ENCODE peak calls at places on chromosome 11, in four cellular contexts. E is CD8-positive, alpha-beta T cell; H is CD4-positive, alpha-beta memory T cell; S is GM23248. Z is an unnamed sample. For H3K4me1, the result is how much of the 10 kb centered on the place peaks cover.

GRCh38 chr11:88552377-88553029 is 215.0 kb upstream of the CTSC start:
- DNase-seq in S (peak), E (peak), H (peak), Z (peak)

GRCh38 chr11:119157088-119157487 is 8.2 kb downstream of the ABCG4 start:
- DNase-seq in S (no peak), E (no peak), H (no peak), Z (no peak)

GRCh38 chr11:33320814-33321330 is 63.7 kb downstream of the HIPK3 start:
- DNase-seq in H (no peak), E (no peak), S (no peak), Z (no peak)

GRCh38 chr11:95229199-95230053 is 1.6 kb downstream of the SESN3 start:
- DNase-seq in S (peak), E (no peak), H (no peak), Z (no peak)

GRCh38 chr11:27249208-27249509 is 113.9 kb downstream of the CCDC34 start:
- DNase-seq in E (no peak), S (no peak), H (no peak), Z (no peak)

GRCh38 chr11:44718612-44719390 is 8.0 kb upstream of the TSPAN18 start:
- DNase-seq in S (no peak), H (no peak), E (no peak), Z (no peak)

GRCh38 chr11:47765086-47765485 is 2.1 kb downstream of the FNBP4 start:
- DNase-seq in S (peak), E (no peak), H (no peak), Z (no peak)

GRCh38 chr11:96167787-96168186 is 175.2 kb downstream of the MAML2 start:
- DNase-seq in H (no peak), S (no peak), E (no peak), Z (no peak)

GRCh38 chr11:13098890-13099289 is 89.8 kb downstream of the RASSF10 start:
- DNase-seq in H (no peak), S (no peak), E (no peak), Z (no peak)

GRCh38 chr11:46198245-46198872 is 77.1 kb upstream of the PHF21A start:
- DNase-seq in S (no peak), E (no peak), H (no peak), Z (no peak)

GRCh38 chr11:68450711-68451110 is 9.8 kb upstream of the PPP6R3 start:
- DNase-seq in H (no peak), E (no peak), S (no peak), Z (no peak)

GRCh38 chr11:119236490-119236889 is 30.4 kb downstream of the CBL start:
- DNase-seq in S (peak), H (no peak), E (no peak), Z (no peak)

DNA sequence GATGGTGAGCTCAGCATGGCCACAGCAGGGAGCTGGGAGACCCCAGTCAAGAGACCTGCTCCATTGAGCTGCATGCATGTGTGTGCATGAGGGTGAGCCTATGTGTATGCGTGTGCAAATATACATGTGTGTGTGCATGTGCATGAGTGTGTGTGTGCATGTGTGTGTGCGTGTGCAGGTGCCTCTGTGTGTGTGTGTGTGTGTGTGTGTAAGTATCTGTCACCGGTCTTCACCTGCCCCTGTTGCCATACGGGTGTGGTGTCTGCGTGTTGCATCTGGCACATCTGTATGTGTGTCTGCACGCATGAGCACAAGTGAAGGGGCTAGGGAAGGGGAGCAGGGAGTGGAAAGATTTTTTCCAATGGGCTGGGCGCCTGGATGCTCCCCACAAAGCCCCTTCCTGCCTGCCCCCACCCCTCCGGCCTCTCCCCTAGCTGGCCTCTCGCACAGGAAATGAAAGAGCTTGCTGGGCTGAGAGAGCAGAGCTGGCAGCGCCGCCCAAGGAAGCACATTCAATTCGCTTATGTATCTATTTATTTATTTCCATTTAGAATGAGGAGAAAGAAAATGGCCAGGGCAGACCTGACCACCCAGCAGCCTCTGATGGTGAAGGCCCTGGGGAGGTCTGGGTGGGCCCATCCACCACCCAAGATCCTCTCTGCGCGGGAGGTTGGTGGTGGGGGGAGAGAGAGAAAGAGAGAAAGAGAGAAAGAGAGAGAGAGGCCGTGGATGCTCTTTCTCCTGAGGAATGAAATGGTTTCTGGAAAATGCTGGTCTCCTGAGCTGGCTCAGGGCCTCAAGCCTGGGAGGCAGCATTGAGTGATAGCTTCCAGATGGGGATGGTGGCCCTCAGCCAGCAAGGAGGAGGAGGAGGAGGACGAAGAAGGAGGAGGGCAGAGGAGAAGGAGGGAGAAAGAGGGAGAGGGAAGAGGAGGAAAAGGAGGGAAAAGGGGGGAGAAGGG is 4.3 kb downstream of the TSPAN32 start:
- DNase-seq in E (peak), S (peak), H (peak), Z (no peak)
- H3K4me3 ChIP-seq in E (peak), S (peak), H (peak), Z (peak)

GRCh38 chr11:126026579-126026978 is 36.1 kb downstream of the CDON start:
- DNase-seq in E (no peak), H (no peak), S (no peak), Z (no peak)

GRCh38 chr11:126032374-126032773 is 30.3 kb downstream of the CDON start:
- DNase-seq in S (no peak), E (no peak), H (no peak), Z (no peak)

GRCh38 chr11:126025822-126026221 is 36.8 kb downstream of the CDON start:
- DNase-seq in E (no peak), H (no peak), S (no peak), Z (no peak)

GRCh38 chr11:126029237-126029636 is 33.4 kb downstream of the CDON start:
- DNase-seq in S (no peak), H (no peak), E (no peak), Z (no peak)

GRCh38 chr11:126029805-126030204 is 32.9 kb downstream of the CDON start:
- DNase-seq in E (no peak), H (no peak), S (no peak), Z (no peak)
- H3K4me1 ChIP-seq in E (under half), H (under half), S (under half), Z (under half)

DNA sequence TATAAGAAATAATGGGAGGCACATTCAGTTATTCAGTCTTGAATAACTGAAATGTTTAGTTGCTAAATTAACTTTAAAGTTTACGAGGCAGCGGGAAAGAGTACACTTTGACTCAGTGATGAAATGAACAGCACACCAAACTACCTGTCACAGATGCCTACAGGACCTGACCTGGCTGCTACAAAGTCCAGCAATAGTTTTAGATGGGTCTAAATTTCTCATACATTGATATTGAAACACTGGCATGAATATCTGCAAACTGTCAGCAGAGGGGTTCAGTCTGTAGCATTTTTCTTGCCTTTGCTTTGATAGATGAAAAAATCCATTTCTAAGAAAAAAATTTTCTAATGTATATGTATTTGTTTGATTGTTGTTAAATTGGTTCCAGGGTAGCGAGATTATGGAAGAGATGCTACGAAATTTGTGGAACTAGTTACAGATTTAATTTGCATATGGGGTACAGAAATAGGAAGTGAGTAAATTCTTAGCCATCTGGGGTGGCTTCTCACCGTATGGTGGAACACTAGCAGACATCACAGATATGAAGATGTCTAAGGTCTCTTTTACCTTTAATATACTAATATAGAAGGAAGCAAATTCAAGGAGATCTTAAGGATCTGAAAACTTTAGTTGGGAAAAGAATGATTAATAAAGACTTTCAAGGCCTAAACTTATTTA is 20.8 kb upstream of the GAB2 start:
- DNase-seq in H (no peak), E (no peak), S (no peak), Z (no peak)
- H3K27ac ChIP-seq in H (no peak), E (no peak), S (no peak), Z (no peak)

DNA sequence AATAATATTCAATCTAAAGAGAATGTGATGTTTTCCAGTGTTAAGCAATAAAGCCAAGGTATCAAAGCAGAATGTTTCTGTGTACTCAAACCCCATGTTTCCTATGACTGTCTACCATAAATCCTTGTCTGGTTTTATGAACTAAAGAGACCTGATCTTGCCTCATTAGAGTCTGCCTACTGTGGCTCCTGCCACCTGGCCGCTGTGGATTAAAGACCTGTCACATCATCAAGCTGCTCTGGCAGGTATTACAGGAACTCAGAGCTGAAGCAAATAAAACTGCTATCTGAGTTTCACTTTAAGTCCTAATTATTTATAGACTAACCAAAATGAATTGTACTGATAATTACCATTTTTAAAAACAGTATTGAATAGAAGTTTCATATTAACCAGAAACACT is 207.8 kb upstream of the CCDC90B start:
- DNase-seq in H (no peak), S (no peak), E (no peak), Z (no peak)
- H3K4me3 ChIP-seq in H (no peak), S (no peak), E (no peak), Z (no peak)

GRCh38 chr11:65446446-65447277 is 24.1 kb downstream of the NEAT1 start:
- DNase-seq in H (no peak), S (peak), E (no peak), Z (no peak)

GRCh38 chr11:65448418-65449196 is 26.0 kb downstream of the NEAT1 start:
- DNase-seq in S (peak), H (peak), E (no peak), Z (peak)

GRCh38 chr11:65445101-65445603 is 22.6 kb downstream of the NEAT1 start:
- DNase-seq in E (no peak), H (no peak), S (peak), Z (no peak)

GRCh38 chr11:65445604-65446445 is 23.2 kb downstream of the NEAT1 start:
- DNase-seq in E (no peak), S (peak), H (no peak), Z (no peak)

GRCh38 chr11:65448074-65448417 is 25.4 kb downstream of the NEAT1 start:
- DNase-seq in H (no peak), S (peak), E (no peak), Z (no peak)
- H3K4me1 ChIP-seq in H (under half), S (under half), E (under half), Z (under half)

GRCh38 chr11:57644748-57645715 is 4.7 kb downstream of the YPEL4 start:
- DNase-seq in H (peak), S (peak), E (peak), Z (peak)

GRCh38 chr11:57646756-57647303 is 2.9 kb downstream of the YPEL4 start:
- DNase-seq in E (no peak), S (no peak), H (no peak), Z (no peak)

GRCh38 chr11:57647368-57647767 is 2.3 kb downstream of the YPEL4 start:
- DNase-seq in E (no peak), H (no peak), S (peak), Z (no peak)

GRCh38 chr11:57646221-57646620 is 3.5 kb downstream of the YPEL4 start:
- DNase-seq in E (no peak), S (no peak), H (no peak), Z (no peak)

GRCh38 chr11:57645716-57646085 is 4.0 kb downstream of the YPEL4 start:
- DNase-seq in H (no peak), E (no peak), S (no peak), Z (no peak)
- H3K27ac ChIP-seq in H (no peak), E (no peak), S (no peak), Z (no peak)

GRCh38 chr11:124738713-124739478 is 846 bp upstream of the NRGN start:
- DNase-seq in S (no peak), E (no peak), H (no peak), Z (no peak)
- H3K4me3 ChIP-seq in S (peak), E (peak), H (no peak), Z (peak)

GRCh38 chr11:78800089-78800690 is 225.5 kb upstream of the NARS2 start:
- DNase-seq in E (no peak), H (no peak), S (peak), Z (no peak)

GRCh38 chr11:78797559-78797958 is 222.9 kb upstream of the NARS2 start:
- DNase-seq in H (no peak), S (no peak), E (no peak), Z (no peak)

GRCh38 chr11:78796956-78797355 is 222.3 kb upstream of the NARS2 start:
- DNase-seq in E (no peak), S (peak), H (no peak), Z (no peak)

GRCh38 chr11:78800756-78801155 is 226.1 kb upstream of the NARS2 start:
- DNase-seq in H (no peak), E (no peak), S (no peak), Z (no peak)

GRCh38 chr11:78798567-78799170 is 224.0 kb upstream of the NARS2 start:
- DNase-seq in H (peak), E (no peak), S (peak), Z (no peak)
- H3K4me1 ChIP-seq in H (under half), E (under half), S (under half), Z (under half)

GRCh38 chr11:116082256-116082655 is 578.0 kb upstream of the CADM1 start:
- DNase-seq in E (no peak), S (no peak), H (no peak), Z (no peak)

GRCh38 chr11:116086426-116086825 is 582.2 kb upstream of the CADM1 start:
- DNase-seq in H (no peak), S (no peak), E (no peak), Z (no peak)

GRCh38 chr11:116079580-116079979 is 575.4 kb upstream of the CADM1 start:
- DNase-seq in S (no peak), E (no peak), H (no peak), Z (no peak)

DNA sequence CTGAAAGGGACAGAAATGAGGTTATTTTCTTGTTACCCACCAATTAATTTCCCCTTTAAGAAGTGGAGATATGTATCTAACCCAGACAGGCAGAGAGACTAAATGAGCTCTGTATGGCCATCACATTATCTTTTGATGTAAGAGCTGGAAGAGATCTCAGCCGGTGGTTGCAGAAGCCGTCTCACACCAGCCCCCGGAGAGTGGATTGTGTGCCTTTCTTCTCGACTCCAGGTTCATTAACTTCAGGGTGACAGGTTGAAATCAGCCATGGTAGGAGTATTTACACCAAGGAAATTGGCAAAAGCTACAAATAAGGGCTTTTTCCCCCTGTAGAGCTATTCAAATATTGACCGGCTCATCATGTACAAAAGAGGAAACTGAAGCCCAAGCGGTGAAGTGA is 580.3 kb upstream of the CADM1 start:
- DNase-seq in H (no peak), S (no peak), E (no peak), Z (no peak)
- H3K27ac ChIP-seq in H (no peak), S (no peak), E (no peak), Z (no peak)

Z was measured in CD8-positive, alpha-beta memory T cell.